ENCODE peak calls at places on chromosomes 7 and 10, in seven cellular contexts. Q is SK-MEL-5, R is activated T-helper 1 cell treated with Interleukin-2 at 50 U/mL for 16 hours, X is anterior cingulate cortex, C is epithelial cell of proximal tubule, E is sigmoid colon, S is psoas muscle. U is an unnamed sample.

GRCh38 chr10:14698487-14699170 is 76.1 kb downstream of the FAM107B start:
- DNase-seq in X (no peak), C (peak), S (no peak), Q (no peak), R (no peak), E (no peak), U (no peak)

GRCh38 chr10:69866688-69867461 is 65.2 kb downstream of the COL13A1 start:
- DNase-seq in S (no peak), Q (peak), E (peak), R (no peak), C (no peak), X (no peak), U (peak)

GRCh38 chr7:150778738-150779301 is 21.3 kb downstream of the TMEM176B start:
- DNase-seq in E (peak), R (peak), X (peak), Q (peak), C (no peak), S (peak), U (peak)

GRCh38 chr7:121547341-121548092 is 151.4 kb upstream of the FAM3C start:
- DNase-seq in X (no peak), E (no peak), R (no peak), S (no peak), C (peak), Q (peak), U (no peak)

GRCh38 chr10:13161267-13162012 is at the start of gene MCM10:
- DNase-seq in S (peak), Q (peak), X (peak), R (peak), E (peak), C (peak), U (peak)

GRCh38 chr7:139747662-139748372 is 30.0 kb downstream of the HIPK2 start:
- DNase-seq in R (no peak), Q (no peak), C (no peak), E (no peak), X (no peak), S (no peak), U (no peak)

GRCh38 chr10:90885176-90885575 is 13.4 kb downstream of the RPP30 start:
- DNase-seq in R (no peak), Q (no peak), S (no peak), E (no peak), X (no peak), C (no peak), U (no peak)

GRCh38 chr10:83301732-83302131 is 837.6 kb upstream of the GHITM start:
- DNase-seq in S (no peak), C (no peak), Q (no peak), R (no peak), E (no peak), X (no peak), U (no peak)

GRCh38 chr7:100472121-100472851 is 6.7 kb downstream of the TSC22D4 start:
- DNase-seq in S (no peak), Q (no peak), R (no peak), E (no peak), C (no peak), X (no peak), U (peak)

GRCh38 chr10:60425392-60426110 is 35.9 kb upstream of the ANK3 start:
- DNase-seq in S (no peak), C (no peak), Q (no peak), X (no peak), E (no peak), R (no peak), U (no peak)

GRCh38 chr7:100674441-100675407 is 1.2 kb downstream of the GNB2 start:
- DNase-seq in R (no peak), E (peak), X (peak), C (no peak), Q (no peak), S (no peak), U (peak)

GRCh38 chr10:117468665-117469064 is 73.9 kb upstream of the EMX2 start:
- DNase-seq in X (no peak), R (no peak), S (no peak), E (no peak), Q (no peak), C (no peak), U (no peak)